ENCODE peak calls at places on chromosomes 1 and 21, in six cellular contexts. Q is epithelial cell of proximal tubule; F is stimulated activated CD8-positive, alpha-beta memory T cell treated with anti-CD3 and anti-CD28 coated beads, Interleukin-7, amount 100 ng/mL, for 1 hour; N is nucleus accumbens; P is cardiac fibroblast; I is heart left ventricle. Y is an unnamed sample.

GRCh38 chr1:60963167-60963909 is 119.0 kb upstream of the NFIA start:
- DNase-seq in Q (no peak), F (no peak), N (no peak), P (peak; percentile 15), I (no peak), Y (no peak)

GRCh38 chr1:168488153-168488552 is 55.6 kb downstream of the XCL2 start:
- DNase-seq in Q (no peak), F (no peak), N (no peak), P (peak; percentile 85), I (no peak), Y (no peak)

GRCh38 chr1:176801553-176802020 is 338.6 kb downstream of the PAPPA2 start:
- DNase-seq in Q (no peak), F (no peak), N (no peak), P (no peak), I (no peak), Y (no peak)

GRCh38 chr1:8740034-8740449 is 77.4 kb downstream of the RERE start:
- DNase-seq in Q (peak; percentile 52), F (no peak), N (no peak), P (peak; percentile 90), I (no peak), Y (no peak)

GRCh38 chr1:234980224-234980656 is 148.4 kb downstream of the TOMM20 start:
- DNase-seq in Q (no peak), F (no peak), N (no peak), P (no peak), I (no peak), Y (no peak)

GRCh38 chr21:45736705-45737484 is 93.4 kb downstream of the PCBP3 start:
- DNase-seq in Q (no peak), F (no peak), N (no peak), P (no peak), I (no peak), Y (no peak)

GRCh38 chr1:50422675-50422945 is 633 bp downstream of the DMRTA2 start:
- DNase-seq in Q (no peak), F (no peak), N (no peak), P (no peak), I (no peak), Y (no peak)

GRCh38 chr1:115676498-115677171 is 34.9 kb downstream of the VANGL1 start:
- DNase-seq in Q (no peak), F (no peak), N (no peak), P (no peak), I (no peak), Y (no peak)

GRCh38 chr1:86773331-86774288 is 69.2 kb downstream of the SH3GLB1 start:
- DNase-seq in Q (no peak), F (no peak), N (no peak), P (peak; percentile 56), I (no peak), Y (no peak)

GRCh38 chr1:226476657-226477319 is 68.9 kb upstream of the PARP1 start:
- DNase-seq in Q (no peak), F (no peak), N (no peak), P (no peak), I (no peak), Y (no peak)

GRCh38 chr1:88228153-88228552 is 455.9 kb upstream of the PKN2 start:
- DNase-seq in Q (no peak), F (no peak), N (no peak), P (no peak), I (no peak), Y (no peak)

GRCh38 chr1:159999204-159999603 is 32.6 kb downstream of the PIGM start:
- DNase-seq in Q (no peak), F (no peak), N (no peak), P (peak; percentile 36), I (no peak), Y (no peak)

GRCh38 chr1:28290851-28291250 is 31.5 kb downstream of the SESN2 start:
- DNase-seq in Q (no peak), F (no peak), N (no peak), P (no peak), I (no peak), Y (no peak)

GRCh38 chr1:45914836-45915235 is 111.4 kb downstream of the MAST2 start:
- DNase-seq in Q (no peak), F (no peak), N (no peak), P (no peak), I (no peak), Y (no peak)

GRCh38 chr1:157505481-157506272 is 46.6 kb downstream of the FCRL5 start:
- DNase-seq in Q (peak; percentile 12), F (no peak), N (peak; percentile 44), P (peak; percentile 70), I (peak; percentile 66), Y (no peak)

GRCh38 chr1:100358210-100358609 is 5.9 kb downstream of the CDC14A start:
- DNase-seq in Q (no peak), F (no peak), N (no peak), P (peak; percentile 47), I (no peak), Y (peak; percentile 22)

GRCh38 chr1:197837911-197838310 is 62.6 kb upstream of the DENND1B start:
- DNase-seq in Q (no peak), F (no peak), N (no peak), P (peak; percentile 35), I (no peak), Y (no peak)

GRCh38 chr1:58583496-58583895 is 6.4 kb upstream of the TACSTD2 start:
- DNase-seq in Q (no peak), F (no peak), N (no peak), P (no peak), I (no peak), Y (no peak)

GRCh38 chr1:212668477-212668876 is 31.2 kb downstream of the BATF3 start:
- DNase-seq in Q (no peak), F (no peak), N (no peak), P (no peak), I (peak; percentile 28), Y (no peak)

GRCh38 chr1:8763888-8764287 is 53.6 kb downstream of the RERE start:
- DNase-seq in Q (no peak), F (no peak), N (no peak), P (peak; percentile 28), I (no peak), Y (no peak)

GRCh38 chr1:115302390-115302961 is 35.6 kb downstream of the NGF start:
- DNase-seq in Q (no peak), F (no peak), N (no peak), P (peak; percentile 79), I (no peak), Y (no peak)

GRCh38 chr1:88741413-88741812 is 57.3 kb downstream of the PKN2 start:
- DNase-seq in Q (no peak), F (no peak), N (no peak), P (peak; percentile 66), I (no peak), Y (no peak)

GRCh38 chr1:1437033-1437903 is 1.8 kb downstream of the VWA1 start:
- DNase-seq in Q (no peak), F (no peak), N (no peak), P (no peak), I (peak; percentile 56), Y (no peak)

GRCh38 chr1:22711591-22712501 is 1.2 kb downstream of the EPHB2 start:
- DNase-seq in Q (no peak), F (no peak), N (no peak), P (peak; percentile 17), I (no peak), Y (no peak)

GRCh38 chr1:235932090-235932510 is 65.4 kb upstream of the LYST start:
- DNase-seq in Q (no peak), F (no peak), N (no peak), P (no peak), I (no peak), Y (no peak)

GRCh38 chr1:17596651-17597509 is 57.4 kb downstream of the ARHGEF10L start:
- DNase-seq in Q (no peak), F (no peak), N (no peak), P (no peak), I (no peak), Y (no peak)

GRCh38 chr1:235697517-235697916 is 47.9 kb upstream of the GNG4 start:
- DNase-seq in Q (no peak), F (no peak), N (no peak), P (no peak), I (no peak), Y (no peak)

GRCh38 chr1:215845224-215845902 is 278.3 kb downstream of the KCTD3 start:
- DNase-seq in Q (peak; percentile 23), F (no peak), N (peak; percentile 46), P (peak; percentile 68), I (no peak), Y (no peak)

GRCh38 chr21:41768371-41769042 is 1.7 kb upstream of the RIPK4 start:
- DNase-seq in Q (no peak), F (no peak), N (no peak), P (peak; percentile 70), I (no peak), Y (no peak)

GRCh38 chr1:54884135-54884586 is 2.8 kb downstream of the DHCR24 start:
- DNase-seq in Q (no peak), F (no peak), N (no peak), P (no peak), I (no peak), Y (no peak)

GRCh38 chr21:21148009-21148408 is 149.8 kb downstream of the NCAM2 start:
- DNase-seq in Q (no peak), F (no peak), N (no peak), P (no peak), I (no peak), Y (no peak)